ENCODE peak calls at places on chromosomes 1 and 21, in four cellular contexts. One of them, this sample, is unnamed.

GRCh38 chr1:203744008-203744972 is 20.7 kb upstream of the LAX1 start:
- DNase-seq in fibroblast of pulmonary artery: peak
- DNase-seq in bronchial epithelial cell: peak
- DNase-seq in sigmoid colon: peak
- DNase-seq in this sample: peak

GRCh38 chr1:243495442-243496172 is 239.8 kb downstream of the SDCCAG8 start:
- DNase-seq in sigmoid colon: peak
- DNase-seq in fibroblast of pulmonary artery: peak
- DNase-seq in bronchial epithelial cell: no peak
- DNase-seq in this sample: no peak

GRCh38 chr1:32195531-32195930 is 4.9 kb upstream of the CCDC28B start:
- DNase-seq in fibroblast of pulmonary artery: no peak
- DNase-seq in bronchial epithelial cell: no peak
- DNase-seq in sigmoid colon: no peak
- DNase-seq in this sample: no peak

GRCh38 chr1:173603056-173603591 is at the start of gene SLC9C2:
- DNase-seq in bronchial epithelial cell: peak
- DNase-seq in sigmoid colon: no peak
- DNase-seq in fibroblast of pulmonary artery: peak
- DNase-seq in this sample: no peak

GRCh38 chr1:91440845-91441244 is 36.2 kb upstream of the HFM1 start:
- DNase-seq in sigmoid colon: no peak
- DNase-seq in fibroblast of pulmonary artery: peak
- DNase-seq in bronchial epithelial cell: peak
- DNase-seq in this sample: no peak

GRCh38 chr1:85612704-85613361 is 32.3 kb downstream of the CCN1 start:
- DNase-seq in bronchial epithelial cell: peak
- DNase-seq in sigmoid colon: no peak
- DNase-seq in fibroblast of pulmonary artery: peak
- DNase-seq in this sample: peak

GRCh38 chr1:162326559-162326958 is 50.1 kb downstream of the SPATA46 start:
- DNase-seq in bronchial epithelial cell: no peak
- DNase-seq in sigmoid colon: no peak
- DNase-seq in fibroblast of pulmonary artery: no peak
- DNase-seq in this sample: no peak

GRCh38 chr1:198902616-198903140 is 263.8 kb downstream of the PTPRC start:
- DNase-seq in fibroblast of pulmonary artery: no peak
- DNase-seq in sigmoid colon: no peak
- DNase-seq in bronchial epithelial cell: peak
- DNase-seq in this sample: no peak

GRCh38 chr1:30901798-30902652 is 6.5 kb downstream of the SDC3 start:
- DNase-seq in sigmoid colon: peak
- DNase-seq in fibroblast of pulmonary artery: peak
- DNase-seq in bronchial epithelial cell: no peak
- DNase-seq in this sample: no peak

GRCh38 chr21:42845296-42845965 is 33.9 kb downstream of the WDR4 start:
- DNase-seq in sigmoid colon: peak
- DNase-seq in bronchial epithelial cell: no peak
- DNase-seq in fibroblast of pulmonary artery: no peak
- DNase-seq in this sample: no peak
- H3K4me3 ChIP-seq in sigmoid colon: no peak
- H3K4me3 ChIP-seq in bronchial epithelial cell: no peak
- H3K4me3 ChIP-seq in fibroblast of pulmonary artery: no peak
- H3K4me3 ChIP-seq in this sample: no peak

GRCh38 chr21:15732996-15733329 is 3.2 kb downstream of the USP25 start:
- DNase-seq in fibroblast of pulmonary artery: no peak
- DNase-seq in sigmoid colon: no peak
- DNase-seq in bronchial epithelial cell: no peak
- DNase-seq in this sample: no peak
- H3K4me3 ChIP-seq in fibroblast of pulmonary artery: peak
- H3K4me3 ChIP-seq in sigmoid colon: peak
- H3K4me3 ChIP-seq in bronchial epithelial cell: peak
- H3K4me3 ChIP-seq in this sample: peak

GRCh38 chr1:45306319-45306718 is 20.4 kb upstream of the HPDL start:
- DNase-seq in bronchial epithelial cell: peak
- DNase-seq in fibroblast of pulmonary artery: no peak
- DNase-seq in sigmoid colon: no peak
- DNase-seq in this sample: no peak
- H3K4me3 ChIP-seq in bronchial epithelial cell: no peak
- H3K4me3 ChIP-seq in fibroblast of pulmonary artery: no peak
- H3K4me3 ChIP-seq in sigmoid colon: no peak
- H3K4me3 ChIP-seq in this sample: no peak

DNA sequence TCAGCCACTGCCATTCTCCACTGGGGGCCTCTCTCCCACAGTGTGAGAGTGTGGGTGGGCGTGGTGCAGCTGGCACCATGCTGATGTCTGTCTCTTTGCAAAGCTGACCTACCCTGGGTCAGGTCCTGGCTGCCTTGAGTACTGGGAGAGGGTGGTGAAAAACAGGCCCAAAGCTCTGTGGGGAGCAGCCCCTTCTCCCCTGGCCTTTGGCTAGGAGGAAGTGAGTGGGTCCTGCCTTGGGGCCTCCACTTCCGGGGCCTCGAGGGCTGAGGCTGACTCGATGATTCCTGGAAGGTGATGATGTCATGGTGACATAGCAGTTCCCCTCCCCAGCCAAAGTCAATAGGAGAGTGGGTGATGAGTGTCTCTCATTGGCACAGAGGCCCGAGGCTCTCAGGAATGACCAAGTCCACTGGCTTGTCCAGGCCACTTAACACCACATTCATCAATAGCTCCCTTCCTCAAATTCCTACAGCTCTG is 53.0 kb downstream of the IER5 start:
- DNase-seq in sigmoid colon: peak
- DNase-seq in bronchial epithelial cell: peak
- DNase-seq in fibroblast of pulmonary artery: peak
- DNase-seq in this sample: no peak
- H3K4me3 ChIP-seq in sigmoid colon: no peak
- H3K4me3 ChIP-seq in bronchial epithelial cell: no peak
- H3K4me3 ChIP-seq in fibroblast of pulmonary artery: no peak
- H3K4me3 ChIP-seq in this sample: no peak

GRCh38 chr1:158113759-158114127 is 67.0 kb upstream of the CD1D start:
- DNase-seq in fibroblast of pulmonary artery: no peak
- DNase-seq in sigmoid colon: no peak
- DNase-seq in bronchial epithelial cell: no peak
- DNase-seq in this sample: no peak
- H3K4me3 ChIP-seq in fibroblast of pulmonary artery: no peak
- H3K4me3 ChIP-seq in sigmoid colon: peak
- H3K4me3 ChIP-seq in bronchial epithelial cell: peak
- H3K4me3 ChIP-seq in this sample: peak

DNA sequence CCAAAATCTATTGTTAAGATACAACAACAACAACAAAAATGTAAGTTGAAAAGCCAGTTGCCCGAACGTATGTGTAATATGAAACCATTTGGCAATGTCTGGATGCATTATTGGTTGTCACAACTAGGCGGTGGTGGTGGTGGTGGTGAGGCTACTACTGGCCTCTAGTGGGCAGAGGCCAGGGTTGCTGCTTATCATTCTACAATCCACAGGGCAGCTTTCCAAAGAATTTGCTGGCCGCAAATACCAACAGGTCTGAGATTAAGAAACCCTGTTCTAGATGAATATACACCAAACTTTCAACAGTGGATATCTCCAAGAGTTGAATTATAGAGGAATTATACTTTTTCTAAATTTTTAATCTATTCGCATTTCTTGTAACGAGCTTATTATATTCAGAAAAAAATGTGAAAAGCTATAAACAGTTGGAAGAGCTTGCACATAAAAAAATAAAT is 26.8 kb upstream of the ZNF697 start:
- DNase-seq in bronchial epithelial cell: peak
- DNase-seq in fibroblast of pulmonary artery: peak
- DNase-seq in sigmoid colon: peak
- DNase-seq in this sample: peak
- H3K4me3 ChIP-seq in bronchial epithelial cell: no peak
- H3K4me3 ChIP-seq in fibroblast of pulmonary artery: no peak
- H3K4me3 ChIP-seq in sigmoid colon: peak
- H3K4me3 ChIP-seq in this sample: peak

GRCh38 chr1:181485276-181486097 is 2.2 kb downstream of the CACNA1E start:
- DNase-seq in fibroblast of pulmonary artery: no peak
- DNase-seq in bronchial epithelial cell: peak
- DNase-seq in sigmoid colon: no peak
- DNase-seq in this sample: peak
- H3K4me3 ChIP-seq in fibroblast of pulmonary artery: no peak
- H3K4me3 ChIP-seq in bronchial epithelial cell: no peak
- H3K4me3 ChIP-seq in sigmoid colon: no peak
- H3K4me3 ChIP-seq in this sample: peak

GRCh38 chr1:183847646-183848045 is 42.7 kb downstream of the RGL1 start:
- DNase-seq in sigmoid colon: no peak
- DNase-seq in fibroblast of pulmonary artery: no peak
- DNase-seq in bronchial epithelial cell: no peak
- DNase-seq in this sample: no peak

GRCh38 chr1:183842817-183843187 is 37.9 kb downstream of the RGL1 start:
- DNase-seq in sigmoid colon: no peak
- DNase-seq in bronchial epithelial cell: no peak
- DNase-seq in fibroblast of pulmonary artery: no peak
- DNase-seq in this sample: no peak

GRCh38 chr1:183841950-183842816 is 37.3 kb downstream of the RGL1 start:
- DNase-seq in bronchial epithelial cell: peak
- DNase-seq in sigmoid colon: peak
- DNase-seq in fibroblast of pulmonary artery: peak
- DNase-seq in this sample: peak

GRCh38 chr1:183844806-183845205 is 39.9 kb downstream of the RGL1 start:
- DNase-seq in bronchial epithelial cell: no peak
- DNase-seq in sigmoid colon: no peak
- DNase-seq in fibroblast of pulmonary artery: no peak
- DNase-seq in this sample: no peak

DNA sequence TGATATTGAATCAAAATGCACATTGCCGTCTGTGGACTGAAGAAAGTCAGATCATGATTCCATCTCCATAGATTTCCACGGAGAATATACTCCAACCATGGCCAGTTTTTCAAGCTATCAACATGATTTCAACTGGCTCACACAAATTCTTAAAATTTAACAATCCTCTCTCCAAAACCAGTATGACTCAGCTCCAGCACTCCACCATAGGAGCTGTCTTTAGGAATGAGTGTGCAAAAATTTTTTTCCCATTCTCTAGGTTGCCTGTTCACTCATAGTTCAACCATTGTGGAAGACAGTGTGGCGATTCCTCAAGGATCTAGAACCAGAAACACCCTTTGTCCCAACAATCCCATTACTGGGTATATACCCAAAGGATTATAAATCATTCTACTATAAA is 40.8 kb downstream of the RGL1 start:
- DNase-seq in sigmoid colon: no peak
- DNase-seq in bronchial epithelial cell: no peak
- DNase-seq in fibroblast of pulmonary artery: peak
- DNase-seq in this sample: no peak
- H3K4me3 ChIP-seq in sigmoid colon: no peak
- H3K4me3 ChIP-seq in bronchial epithelial cell: no peak
- H3K4me3 ChIP-seq in fibroblast of pulmonary artery: no peak
- H3K4me3 ChIP-seq in this sample: no peak

DNA sequence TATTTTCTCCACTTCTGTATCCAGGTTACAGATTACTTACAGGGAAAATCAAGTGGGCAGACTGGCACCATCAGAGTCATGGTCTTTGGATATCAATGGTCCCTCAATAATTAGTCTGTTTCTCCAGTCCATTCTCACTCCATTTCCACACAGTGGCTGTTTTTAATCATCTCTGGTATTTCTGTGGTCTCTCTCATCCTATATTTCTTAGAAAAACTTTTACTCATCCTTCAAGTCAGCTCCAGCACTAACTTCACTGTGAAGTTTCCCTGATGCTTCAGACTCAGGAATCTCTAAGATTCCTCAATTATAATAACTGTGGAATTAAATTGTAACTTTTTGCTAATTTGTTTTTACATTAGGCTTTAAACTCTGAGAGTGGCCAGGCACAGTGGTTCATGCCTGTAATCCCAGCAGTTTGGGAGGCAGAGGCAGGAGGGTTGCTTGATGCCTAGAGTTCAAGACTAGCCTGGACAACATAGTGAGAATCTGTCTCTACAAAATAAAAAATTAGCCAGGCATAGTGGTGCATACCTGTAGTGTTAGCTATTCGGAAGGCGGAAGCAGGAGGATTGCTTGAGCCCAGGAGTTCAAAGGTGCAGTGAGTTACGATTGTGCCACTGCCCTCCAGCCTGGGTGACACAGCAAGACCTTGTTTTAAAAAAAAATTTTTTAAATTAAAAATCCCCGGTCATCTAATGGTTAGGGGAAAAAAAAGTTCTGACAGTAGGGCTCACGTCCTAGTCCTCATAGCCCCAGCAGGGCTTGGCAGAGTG is 10.6 kb downstream of the CD160 start:
- DNase-seq in bronchial epithelial cell: no peak
- DNase-seq in fibroblast of pulmonary artery: no peak
- DNase-seq in sigmoid colon: no peak
- DNase-seq in this sample: no peak
- H3K4me3 ChIP-seq in bronchial epithelial cell: no peak
- H3K4me3 ChIP-seq in fibroblast of pulmonary artery: no peak
- H3K4me3 ChIP-seq in sigmoid colon: no peak
- H3K4me3 ChIP-seq in this sample: no peak

DNA sequence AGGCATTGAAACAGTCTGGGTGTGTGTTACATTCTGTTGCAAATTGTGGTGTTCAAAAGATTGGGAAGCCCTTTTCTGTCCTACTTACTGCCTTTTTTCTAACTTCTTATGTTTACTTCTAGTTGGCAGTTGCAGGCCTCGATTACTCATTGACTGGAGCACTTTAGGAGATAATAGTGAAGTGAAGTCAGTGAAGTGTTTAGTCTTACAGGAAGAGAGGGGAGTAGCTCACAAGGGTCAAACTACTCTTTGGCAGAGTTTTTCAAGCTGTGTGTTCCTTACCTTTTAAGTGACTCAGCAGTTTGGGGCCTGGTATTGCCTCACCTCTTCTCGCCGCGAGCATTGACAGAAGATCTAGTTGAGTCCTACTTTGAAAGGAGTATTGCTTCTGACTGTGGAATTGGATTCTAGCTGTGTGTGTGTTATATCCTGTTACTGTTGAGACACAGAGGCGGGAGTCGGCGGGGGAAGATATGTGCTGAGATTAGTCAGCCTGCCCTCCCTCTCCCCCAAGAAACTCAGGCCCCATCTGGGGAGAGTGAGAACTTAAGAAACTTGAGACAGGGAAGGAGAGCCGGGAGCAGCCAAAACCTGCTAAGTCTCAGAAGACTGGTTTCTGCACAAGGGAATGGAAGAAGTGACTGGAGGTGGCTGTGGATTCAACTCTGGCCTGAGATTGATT is 19.3 kb downstream of the AHCYL1 start:
- DNase-seq in fibroblast of pulmonary artery: peak
- DNase-seq in sigmoid colon: peak
- DNase-seq in bronchial epithelial cell: peak
- DNase-seq in this sample: peak
- H3K4me3 ChIP-seq in fibroblast of pulmonary artery: peak
- H3K4me3 ChIP-seq in sigmoid colon: peak
- H3K4me3 ChIP-seq in bronchial epithelial cell: peak
- H3K4me3 ChIP-seq in this sample: no peak